ENCODE peak calls at places on chromosomes 4 and X, in ten cellular contexts. One of them, this sample, is unnamed.

GRCh38 chr4:8855781-8856245 is 15.8 kb downstream of the HMX1 start:
- DNase-seq in Panc1: no peak
- DNase-seq in H7: peak; percentile 93
- DNase-seq in IMR-90: no peak
- DNase-seq in stimulated activated CD8-positive, alpha-beta memory T cell treated with anti-CD3 and anti-CD28 coated beads, Interleukin-15, amount 100 ng/mL, for 48 hours: no peak
- DNase-seq in NCI-H510A: no peak
- DNase-seq in NCI-H1092: no peak
- DNase-seq in Kasumi-1: no peak
- DNase-seq in T follicular helper cell: no peak
- DNase-seq in activated CD8-positive, alpha-beta T cell treated with anti-CD3 and anti-CD28 coated beads, Interleukin-2, amount 10 ng/mL, durations not matched to agents 7 days and 5 days: no peak
- DNase-seq in this sample: peak; percentile 80

GRCh38 chr4:39330353-39330752 is 35.8 kb downstream of the RFC1 start:
- DNase-seq in T follicular helper cell: no peak
- DNase-seq in NCI-H510A: no peak
- DNase-seq in NCI-H1092: no peak
- DNase-seq in activated CD8-positive, alpha-beta T cell treated with anti-CD3 and anti-CD28 coated beads, Interleukin-2, amount 10 ng/mL, durations not matched to agents 7 days and 5 days: no peak
- DNase-seq in Kasumi-1: no peak
- DNase-seq in Panc1: no peak
- DNase-seq in stimulated activated CD8-positive, alpha-beta memory T cell treated with anti-CD3 and anti-CD28 coated beads, Interleukin-15, amount 100 ng/mL, for 48 hours: no peak
- DNase-seq in H7: no peak
- DNase-seq in IMR-90: no peak
- DNase-seq in this sample: no peak

GRCh38 chr4:22991576-22991975 is 298.8 kb downstream of the GBA3 start:
- DNase-seq in IMR-90: no peak
- DNase-seq in H7: no peak
- DNase-seq in Kasumi-1: no peak
- DNase-seq in activated CD8-positive, alpha-beta T cell treated with anti-CD3 and anti-CD28 coated beads, Interleukin-2, amount 10 ng/mL, durations not matched to agents 7 days and 5 days: no peak
- DNase-seq in NCI-H510A: no peak
- DNase-seq in Panc1: no peak
- DNase-seq in T follicular helper cell: no peak
- DNase-seq in stimulated activated CD8-positive, alpha-beta memory T cell treated with anti-CD3 and anti-CD28 coated beads, Interleukin-15, amount 100 ng/mL, for 48 hours: no peak
- DNase-seq in NCI-H1092: no peak
- DNase-seq in this sample: no peak

GRCh38 chrX:40543661-40544328 is 37.0 kb upstream of the ATP6AP2 start:
- DNase-seq in Kasumi-1: peak; percentile 14
- DNase-seq in NCI-H510A: no peak
- DNase-seq in H7: peak; percentile 65
- DNase-seq in Panc1: peak; percentile 13
- DNase-seq in IMR-90: peak; percentile 71
- DNase-seq in stimulated activated CD8-positive, alpha-beta memory T cell treated with anti-CD3 and anti-CD28 coated beads, Interleukin-15, amount 100 ng/mL, for 48 hours: no peak
- DNase-seq in T follicular helper cell: no peak
- DNase-seq in activated CD8-positive, alpha-beta T cell treated with anti-CD3 and anti-CD28 coated beads, Interleukin-2, amount 10 ng/mL, durations not matched to agents 7 days and 5 days: peak; percentile 25
- DNase-seq in NCI-H1092: peak; percentile 61
- DNase-seq in this sample: no peak

GRCh38 chr4:107017681-107018321 is 18.3 kb downstream of the DKK2 start:
- DNase-seq in T follicular helper cell: no peak
- DNase-seq in activated CD8-positive, alpha-beta T cell treated with anti-CD3 and anti-CD28 coated beads, Interleukin-2, amount 10 ng/mL, durations not matched to agents 7 days and 5 days: no peak
- DNase-seq in NCI-H1092: no peak
- DNase-seq in NCI-H510A: no peak
- DNase-seq in H7: no peak
- DNase-seq in IMR-90: no peak
- DNase-seq in Panc1: no peak
- DNase-seq in stimulated activated CD8-positive, alpha-beta memory T cell treated with anti-CD3 and anti-CD28 coated beads, Interleukin-15, amount 100 ng/mL, for 48 hours: no peak
- DNase-seq in Kasumi-1: no peak
- DNase-seq in this sample: no peak

GRCh38 chr4:93830090-93830818 is 1.7 kb downstream of the ATOH1 start:
- DNase-seq in stimulated activated CD8-positive, alpha-beta memory T cell treated with anti-CD3 and anti-CD28 coated beads, Interleukin-15, amount 100 ng/mL, for 48 hours: no peak
- DNase-seq in T follicular helper cell: no peak
- DNase-seq in IMR-90: no peak
- DNase-seq in activated CD8-positive, alpha-beta T cell treated with anti-CD3 and anti-CD28 coated beads, Interleukin-2, amount 10 ng/mL, durations not matched to agents 7 days and 5 days: no peak
- DNase-seq in NCI-H510A: no peak
- DNase-seq in Kasumi-1: no peak
- DNase-seq in NCI-H1092: no peak
- DNase-seq in H7: no peak
- DNase-seq in Panc1: no peak
- DNase-seq in this sample: no peak

GRCh38 chr4:128663325-128663724 is 146.2 kb upstream of the JADE1 start:
- DNase-seq in Panc1: no peak
- DNase-seq in IMR-90: no peak
- DNase-seq in stimulated activated CD8-positive, alpha-beta memory T cell treated with anti-CD3 and anti-CD28 coated beads, Interleukin-15, amount 100 ng/mL, for 48 hours: no peak
- DNase-seq in NCI-H1092: no peak
- DNase-seq in T follicular helper cell: no peak
- DNase-seq in H7: no peak
- DNase-seq in activated CD8-positive, alpha-beta T cell treated with anti-CD3 and anti-CD28 coated beads, Interleukin-2, amount 10 ng/mL, durations not matched to agents 7 days and 5 days: no peak
- DNase-seq in NCI-H510A: no peak
- DNase-seq in Kasumi-1: no peak
- DNase-seq in this sample: no peak

GRCh38 chr4:142402156-142402555 is 443.9 kb downstream of the INPP4B start:
- DNase-seq in T follicular helper cell: no peak
- DNase-seq in IMR-90: no peak
- DNase-seq in Panc1: no peak
- DNase-seq in Kasumi-1: no peak
- DNase-seq in activated CD8-positive, alpha-beta T cell treated with anti-CD3 and anti-CD28 coated beads, Interleukin-2, amount 10 ng/mL, durations not matched to agents 7 days and 5 days: no peak
- DNase-seq in H7: no peak
- DNase-seq in NCI-H1092: no peak
- DNase-seq in NCI-H510A: no peak
- DNase-seq in stimulated activated CD8-positive, alpha-beta memory T cell treated with anti-CD3 and anti-CD28 coated beads, Interleukin-15, amount 100 ng/mL, for 48 hours: no peak
- DNase-seq in this sample: no peak

GRCh38 chrX:39725928-39726619 is 371.7 kb downstream of the BCOR start:
- DNase-seq in H7: no peak
- DNase-seq in Kasumi-1: peak; percentile 44
- DNase-seq in NCI-H510A: no peak
- DNase-seq in NCI-H1092: no peak
- DNase-seq in stimulated activated CD8-positive, alpha-beta memory T cell treated with anti-CD3 and anti-CD28 coated beads, Interleukin-15, amount 100 ng/mL, for 48 hours: no peak
- DNase-seq in IMR-90: peak; percentile 80
- DNase-seq in Panc1: no peak
- DNase-seq in activated CD8-positive, alpha-beta T cell treated with anti-CD3 and anti-CD28 coated beads, Interleukin-2, amount 10 ng/mL, durations not matched to agents 7 days and 5 days: no peak
- DNase-seq in T follicular helper cell: no peak
- DNase-seq in this sample: peak; percentile 75

GRCh38 chr4:139685180-139685579 is 19.6 kb downstream of the MGST2 start:
- DNase-seq in NCI-H1092: no peak
- DNase-seq in H7: no peak
- DNase-seq in NCI-H510A: no peak
- DNase-seq in stimulated activated CD8-positive, alpha-beta memory T cell treated with anti-CD3 and anti-CD28 coated beads, Interleukin-15, amount 100 ng/mL, for 48 hours: no peak
- DNase-seq in Panc1: no peak
- DNase-seq in T follicular helper cell: no peak
- DNase-seq in Kasumi-1: no peak
- DNase-seq in IMR-90: no peak
- DNase-seq in activated CD8-positive, alpha-beta T cell treated with anti-CD3 and anti-CD28 coated beads, Interleukin-2, amount 10 ng/mL, durations not matched to agents 7 days and 5 days: no peak
- DNase-seq in this sample: no peak

GRCh38 chr4:75490155-75490554 is 24.0 kb downstream of the RCHY1 start:
- DNase-seq in T follicular helper cell: no peak
- DNase-seq in H7: no peak
- DNase-seq in Panc1: no peak
- DNase-seq in activated CD8-positive, alpha-beta T cell treated with anti-CD3 and anti-CD28 coated beads, Interleukin-2, amount 10 ng/mL, durations not matched to agents 7 days and 5 days: no peak
- DNase-seq in NCI-H510A: no peak
- DNase-seq in stimulated activated CD8-positive, alpha-beta memory T cell treated with anti-CD3 and anti-CD28 coated beads, Interleukin-15, amount 100 ng/mL, for 48 hours: no peak
- DNase-seq in Kasumi-1: peak; percentile 18
- DNase-seq in NCI-H1092: no peak
- DNase-seq in IMR-90: peak; percentile 65
- DNase-seq in this sample: no peak

This sample was measured in islet precursor cell.